ENCODE peak calls at places on chromosomes 13 and 19, in eight cellular contexts. One of them, this sample, is unnamed.

GRCh38 chr19:17530586-17530985 is 19.1 kb downstream of the PGLS start:
- DNase-seq in H1: no peak
- DNase-seq in foreskin fibroblast: no peak
- DNase-seq in CD8-positive, alpha-beta T cell: no peak
- DNase-seq in ovary: no peak
- DNase-seq in WTC11: peak
- DNase-seq in heart right ventricle: no peak
- DNase-seq in mesothelial cell of epicardium: no peak
- DNase-seq in this sample: no peak

GRCh38 chr13:97724450-97724849 is 229.0 kb upstream of the IPO5 start:
- DNase-seq in H1: no peak
- DNase-seq in foreskin fibroblast: no peak
- DNase-seq in CD8-positive, alpha-beta T cell: no peak
- DNase-seq in ovary: no peak
- DNase-seq in WTC11: no peak
- DNase-seq in heart right ventricle: no peak
- DNase-seq in mesothelial cell of epicardium: no peak
- DNase-seq in this sample: no peak

GRCh38 chr13:19978830-19979437 is 20.4 kb downstream of the ZMYM2 start:
- DNase-seq in H1: no peak
- DNase-seq in foreskin fibroblast: no peak
- DNase-seq in CD8-positive, alpha-beta T cell: no peak
- DNase-seq in ovary: no peak
- DNase-seq in WTC11: no peak
- DNase-seq in heart right ventricle: no peak
- DNase-seq in mesothelial cell of epicardium: no peak
- DNase-seq in this sample: no peak

GRCh38 chr13:86846501-86846900 is 824.7 kb upstream of the SLITRK5 start:
- DNase-seq in H1: no peak
- DNase-seq in foreskin fibroblast: no peak
- DNase-seq in CD8-positive, alpha-beta T cell: no peak
- DNase-seq in ovary: no peak
- DNase-seq in WTC11: no peak
- DNase-seq in heart right ventricle: no peak
- DNase-seq in mesothelial cell of epicardium: no peak
- DNase-seq in this sample: no peak

GRCh38 chr13:97583884-97584497 is 150.0 kb downstream of the RAP2A start:
- DNase-seq in H1: no peak
- DNase-seq in foreskin fibroblast: no peak
- DNase-seq in CD8-positive, alpha-beta T cell: no peak
- DNase-seq in ovary: no peak
- DNase-seq in WTC11: no peak
- DNase-seq in heart right ventricle: no peak
- DNase-seq in mesothelial cell of epicardium: no peak
- DNase-seq in this sample: no peak

GRCh38 chr19:50759886-50760285 is 10.4 kb upstream of the GPR32 start:
- DNase-seq in H1: no peak
- DNase-seq in foreskin fibroblast: peak
- DNase-seq in CD8-positive, alpha-beta T cell: no peak
- DNase-seq in ovary: no peak
- DNase-seq in WTC11: no peak
- DNase-seq in heart right ventricle: no peak
- DNase-seq in mesothelial cell of epicardium: no peak
- DNase-seq in this sample: no peak

GRCh38 chr13:76641056-76641455 is 245.1 kb downstream of the KCTD12 start:
- DNase-seq in H1: no peak
- DNase-seq in foreskin fibroblast: peak
- DNase-seq in CD8-positive, alpha-beta T cell: no peak
- DNase-seq in ovary: no peak
- DNase-seq in WTC11: no peak
- DNase-seq in heart right ventricle: no peak
- DNase-seq in mesothelial cell of epicardium: no peak
- DNase-seq in this sample: no peak

GRCh38 chr19:2334986-2335846 is 6.7 kb downstream of the SPPL2B start:
- DNase-seq in H1: no peak
- DNase-seq in foreskin fibroblast: peak
- DNase-seq in CD8-positive, alpha-beta T cell: no peak
- DNase-seq in ovary: no peak
- DNase-seq in WTC11: no peak
- DNase-seq in heart right ventricle: peak
- DNase-seq in mesothelial cell of epicardium: no peak
- DNase-seq in this sample: peak

GRCh38 chr13:45454204-45454603 is 10.5 kb upstream of the COG3 start:
- DNase-seq in H1: no peak
- DNase-seq in foreskin fibroblast: no peak
- DNase-seq in CD8-positive, alpha-beta T cell: no peak
- DNase-seq in ovary: no peak
- DNase-seq in WTC11: no peak
- DNase-seq in heart right ventricle: no peak
- DNase-seq in mesothelial cell of epicardium: no peak
- DNase-seq in this sample: no peak

GRCh38 chr19:41958367-41959055 is 610 bp downstream of the RABAC1 start:
- DNase-seq in H1: peak
- DNase-seq in foreskin fibroblast: peak
- DNase-seq in CD8-positive, alpha-beta T cell: peak
- DNase-seq in ovary: peak
- DNase-seq in WTC11: peak
- DNase-seq in heart right ventricle: peak
- DNase-seq in mesothelial cell of epicardium: peak
- DNase-seq in this sample: peak

GRCh38 chr19:41960973-41961372 is 1.9 kb upstream of the RABAC1 start:
- DNase-seq in H1: no peak
- DNase-seq in foreskin fibroblast: no peak
- DNase-seq in CD8-positive, alpha-beta T cell: no peak
- DNase-seq in ovary: no peak
- DNase-seq in WTC11: no peak
- DNase-seq in heart right ventricle: no peak
- DNase-seq in mesothelial cell of epicardium: no peak
- DNase-seq in this sample: no peak

GRCh38 chr19:41957161-41957837 is 1.8 kb downstream of the RABAC1 start:
- DNase-seq in H1: no peak
- DNase-seq in foreskin fibroblast: no peak
- DNase-seq in CD8-positive, alpha-beta T cell: no peak
- DNase-seq in ovary: no peak
- DNase-seq in WTC11: no peak
- DNase-seq in heart right ventricle: no peak
- DNase-seq in mesothelial cell of epicardium: no peak
- DNase-seq in this sample: no peak

GRCh38 chr19:41957838-41958366 is 1.2 kb downstream of the RABAC1 start:
- DNase-seq in H1: peak
- DNase-seq in foreskin fibroblast: peak
- DNase-seq in CD8-positive, alpha-beta T cell: no peak
- DNase-seq in ovary: peak
- DNase-seq in WTC11: peak
- DNase-seq in heart right ventricle: peak
- DNase-seq in mesothelial cell of epicardium: no peak
- DNase-seq in this sample: peak

GRCh38 chr19:41959056-41960053 is at the start of gene RABAC1:
- DNase-seq in H1: peak
- DNase-seq in foreskin fibroblast: peak
- DNase-seq in CD8-positive, alpha-beta T cell: peak
- DNase-seq in ovary: peak
- DNase-seq in WTC11: peak
- DNase-seq in heart right ventricle: peak
- DNase-seq in mesothelial cell of epicardium: peak
- DNase-seq in this sample: peak
- TF ChIP-seq CTCF in H1: peak
- TF ChIP-seq CTCF in foreskin fibroblast: peak
- TF ChIP-seq CTCF in CD8-positive, alpha-beta T cell: peak
- TF ChIP-seq CTCF in ovary: no peak
- TF ChIP-seq CTCF in WTC11: no peak
- TF ChIP-seq CTCF in heart right ventricle: peak
- TF ChIP-seq CTCF in mesothelial cell of epicardium: no peak
- TF ChIP-seq CTCF in this sample: peak

GRCh38 chr13:50079278-50080157 is 64.3 kb downstream of the KCNRG start:
- DNase-seq in H1: no peak
- DNase-seq in foreskin fibroblast: no peak
- DNase-seq in CD8-positive, alpha-beta T cell: no peak
- DNase-seq in ovary: no peak
- DNase-seq in WTC11: no peak
- DNase-seq in heart right ventricle: no peak
- DNase-seq in mesothelial cell of epicardium: no peak
- DNase-seq in this sample: no peak
- TF ChIP-seq CTCF in H1: no peak
- TF ChIP-seq CTCF in foreskin fibroblast: no peak
- TF ChIP-seq CTCF in CD8-positive, alpha-beta T cell: no peak
- TF ChIP-seq CTCF in ovary: no peak
- TF ChIP-seq CTCF in WTC11: no peak
- TF ChIP-seq CTCF in heart right ventricle: no peak
- TF ChIP-seq CTCF in mesothelial cell of epicardium: no peak
- TF ChIP-seq CTCF in this sample: no peak

GRCh38 chr19:34555447-34555846 is 73.9 kb downstream of the WTIP start:
- DNase-seq in H1: no peak
- DNase-seq in foreskin fibroblast: peak
- DNase-seq in CD8-positive, alpha-beta T cell: no peak
- DNase-seq in ovary: no peak
- DNase-seq in WTC11: peak
- DNase-seq in heart right ventricle: no peak
- DNase-seq in mesothelial cell of epicardium: no peak
- DNase-seq in this sample: no peak

GRCh38 chr19:34559045-34559444 is 77.5 kb downstream of the WTIP start:
- DNase-seq in H1: no peak
- DNase-seq in foreskin fibroblast: no peak
- DNase-seq in CD8-positive, alpha-beta T cell: no peak
- DNase-seq in ovary: no peak
- DNase-seq in WTC11: no peak
- DNase-seq in heart right ventricle: no peak
- DNase-seq in mesothelial cell of epicardium: no peak
- DNase-seq in this sample: no peak

GRCh38 chr19:34560229-34560628 is 78.7 kb downstream of the WTIP start:
- DNase-seq in H1: no peak
- DNase-seq in foreskin fibroblast: no peak
- DNase-seq in CD8-positive, alpha-beta T cell: no peak
- DNase-seq in ovary: no peak
- DNase-seq in WTC11: no peak
- DNase-seq in heart right ventricle: no peak
- DNase-seq in mesothelial cell of epicardium: no peak
- DNase-seq in this sample: no peak

GRCh38 chr19:34556500-34556899 is 74.9 kb downstream of the WTIP start:
- DNase-seq in H1: no peak
- DNase-seq in foreskin fibroblast: peak
- DNase-seq in CD8-positive, alpha-beta T cell: no peak
- DNase-seq in ovary: no peak
- DNase-seq in WTC11: peak
- DNase-seq in heart right ventricle: no peak
- DNase-seq in mesothelial cell of epicardium: no peak
- DNase-seq in this sample: peak
- TF ChIP-seq CTCF in H1: peak
- TF ChIP-seq CTCF in foreskin fibroblast: peak
- TF ChIP-seq CTCF in CD8-positive, alpha-beta T cell: no peak
- TF ChIP-seq CTCF in ovary: no peak
- TF ChIP-seq CTCF in WTC11: peak
- TF ChIP-seq CTCF in heart right ventricle: peak
- TF ChIP-seq CTCF in mesothelial cell of epicardium: no peak
- TF ChIP-seq CTCF in this sample: peak

GRCh38 chr19:51808333-51808986 is 13.5 kb downstream of the FPR3 start:
- DNase-seq in H1: no peak
- DNase-seq in foreskin fibroblast: peak
- DNase-seq in CD8-positive, alpha-beta T cell: no peak
- DNase-seq in ovary: no peak
- DNase-seq in WTC11: no peak
- DNase-seq in heart right ventricle: no peak
- DNase-seq in mesothelial cell of epicardium: no peak
- DNase-seq in this sample: no peak
- TF ChIP-seq CTCF in H1: no peak
- TF ChIP-seq CTCF in foreskin fibroblast: no peak
- TF ChIP-seq CTCF in CD8-positive, alpha-beta T cell: no peak
- TF ChIP-seq CTCF in ovary: no peak
- TF ChIP-seq CTCF in WTC11: no peak
- TF ChIP-seq CTCF in heart right ventricle: peak
- TF ChIP-seq CTCF in mesothelial cell of epicardium: no peak
- TF ChIP-seq CTCF in this sample: no peak

DNA sequence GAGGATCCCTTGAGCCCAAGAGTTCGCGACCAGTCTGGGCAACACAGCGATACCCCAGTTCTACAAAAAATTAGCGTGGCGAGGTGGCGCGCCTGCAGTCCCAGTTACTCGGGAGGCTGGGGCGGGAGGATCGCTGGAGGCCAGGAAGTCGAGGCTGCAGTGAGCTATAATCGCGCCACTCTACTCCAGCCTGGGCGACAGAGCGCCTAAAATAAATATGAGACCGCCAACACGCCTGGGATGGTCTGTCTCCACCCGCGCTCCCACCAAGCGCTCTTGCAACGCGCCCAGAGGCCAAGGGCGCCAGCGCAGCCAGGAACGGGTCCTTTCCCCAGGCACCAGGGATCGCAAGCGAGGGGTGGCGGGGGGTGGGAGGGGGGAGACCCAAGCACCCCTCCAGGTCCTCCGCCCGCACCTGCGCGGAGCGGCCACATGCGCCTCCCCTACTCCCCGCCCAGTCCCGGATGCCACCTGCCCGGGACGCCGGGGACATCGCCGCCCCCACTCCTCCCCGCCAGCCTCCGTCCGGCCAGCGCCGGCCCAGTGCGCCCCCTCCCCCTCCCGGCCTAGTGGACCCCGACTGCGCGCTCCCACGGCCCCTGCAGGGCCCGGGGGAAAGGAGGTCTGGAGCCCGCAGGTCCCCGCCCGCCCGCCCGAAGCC is 441 bp downstream of the RHPN2 start:
- DNase-seq in H1: no peak
- DNase-seq in foreskin fibroblast: peak
- DNase-seq in CD8-positive, alpha-beta T cell: no peak
- DNase-seq in ovary: peak
- DNase-seq in WTC11: peak
- DNase-seq in heart right ventricle: peak
- DNase-seq in mesothelial cell of epicardium: peak
- DNase-seq in this sample: peak
- TF ChIP-seq CTCF in H1: no peak
- TF ChIP-seq CTCF in foreskin fibroblast: no peak
- TF ChIP-seq CTCF in CD8-positive, alpha-beta T cell: no peak
- TF ChIP-seq CTCF in ovary: no peak
- TF ChIP-seq CTCF in WTC11: no peak
- TF ChIP-seq CTCF in heart right ventricle: no peak
- TF ChIP-seq CTCF in mesothelial cell of epicardium: peak
- TF ChIP-seq CTCF in this sample: no peak

DNA sequence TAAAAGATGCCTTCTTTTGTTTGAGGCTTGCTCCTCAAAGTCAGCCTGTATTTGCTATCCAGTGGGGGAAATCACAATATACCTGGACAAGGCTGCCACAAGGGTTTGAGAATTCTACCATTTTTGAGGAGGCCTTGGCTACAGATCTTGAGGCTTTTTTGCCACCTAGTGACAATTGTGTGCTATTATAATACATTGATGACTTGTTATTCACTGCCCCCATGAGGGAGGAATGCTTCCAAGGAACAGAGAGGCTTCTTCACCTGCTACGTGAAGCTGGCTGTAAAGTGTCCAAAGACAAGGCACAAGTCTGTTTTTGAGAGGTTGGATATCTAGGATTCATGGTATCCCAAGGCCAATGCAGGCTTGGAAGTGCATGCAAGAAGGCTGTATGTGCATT is 72.5 kb downstream of the ZNF708 start:
- DNase-seq in H1: peak
- DNase-seq in foreskin fibroblast: no peak
- DNase-seq in CD8-positive, alpha-beta T cell: no peak
- DNase-seq in ovary: peak
- DNase-seq in WTC11: peak
- DNase-seq in heart right ventricle: no peak
- DNase-seq in mesothelial cell of epicardium: no peak
- DNase-seq in this sample: no peak
- TF ChIP-seq CTCF in H1: peak
- TF ChIP-seq CTCF in foreskin fibroblast: peak
- TF ChIP-seq CTCF in CD8-positive, alpha-beta T cell: no peak
- TF ChIP-seq CTCF in ovary: no peak
- TF ChIP-seq CTCF in WTC11: peak
- TF ChIP-seq CTCF in heart right ventricle: peak
- TF ChIP-seq CTCF in mesothelial cell of epicardium: no peak
- TF ChIP-seq CTCF in this sample: no peak